ENCODE peak calls at places on chromosomes 6 and 20, in four cellular contexts. R is GM18507, U is H4, X is hepatocyte. L is an unnamed sample.

GRCh38 chr6:97865612-97866011 is 582.6 kb upstream of the MMS22L start:
- DNase-seq in R (no peak), U (no peak), X (no peak), L (no peak)

GRCh38 chr6:41712651-41713103 is 22.7 kb downstream of the TFEB start:
- DNase-seq in R (no peak), U (peak), X (no peak), L (peak)

GRCh38 chr20:47594157-47594556 is 92.5 kb downstream of the NCOA3 start:
- DNase-seq in R (no peak), U (no peak), X (no peak), L (no peak)

GRCh38 chr6:8583291-8583690 is 147.9 kb upstream of the SLC35B3 start:
- DNase-seq in R (no peak), U (no peak), X (no peak), L (no peak)

GRCh38 chr6:77131426-77131825 is 331.9 kb downstream of the HTR1B start:
- DNase-seq in R (no peak), U (no peak), X (no peak), L (no peak)

GRCh38 chr20:41992481-41992880 is 374.3 kb upstream of the CHD6 start:
- DNase-seq in R (no peak), U (no peak), X (no peak), L (no peak)

GRCh38 chr6:91834813-91835212 is 1247.9 kb upstream of the MAP3K7 start:
- DNase-seq in R (no peak), U (no peak), X (no peak), L (no peak)

GRCh38 chr6:45105170-45105820 is 222.8 kb upstream of the RUNX2 start:
- DNase-seq in R (no peak), U (no peak), X (no peak), L (no peak)

GRCh38 chr6:4849214-4849613 is 73.0 kb downstream of the CDYL start:
- DNase-seq in R (no peak), U (no peak), X (no peak), L (no peak)

L was measured in Right ventricle myocardium superior.